ENCODE peak calls at places on chromosomes 11 and 22, in six cellular contexts. W is hippocampal formation; Y is thoracic aorta; I is astrocyte of the cerebellum; D is activated CD4-positive, alpha-beta T cell treated with anti-CD3 and anti-CD28 coated beads for 48 hours; A is NCI-H1105. M is an unnamed sample.

GRCh38 chr22:38754247-38755154 is 1.3 kb downstream of the SUN2 start:
- DNase-seq in W (peak), D (peak), A (peak), Y (peak), I (peak), M (peak)

GRCh38 chr11:742156-742546 is 5.1 kb upstream of the TALDO1 start:
- DNase-seq in W (no peak), Y (no peak), I (no peak), D (no peak), A (no peak), M (no peak)

GRCh38 chr22:42300286-42301071 is 30.0 kb upstream of the TCF20 start:
- DNase-seq in D (peak), W (no peak), I (no peak), A (no peak), Y (no peak), M (no peak)

GRCh38 chr11:77101043-77101537 is 1.6 kb upstream of the OMP start:
- DNase-seq in D (peak), Y (no peak), I (no peak), A (no peak), W (no peak), M (no peak)

GRCh38 chr11:128235958-128236357 is 351.4 kb downstream of the ETS1 start:
- DNase-seq in I (no peak), W (no peak), D (no peak), Y (no peak), A (peak), M (no peak)

GRCh38 chr11:86918943-86919342 is 36.3 kb downstream of the FZD4 start:
- DNase-seq in D (no peak), A (no peak), W (no peak), I (peak), Y (no peak), M (no peak)

GRCh38 chr22:49928185-49928495 is 9.7 kb downstream of the CRELD2 start:
- DNase-seq in A (no peak), I (no peak), W (no peak), Y (no peak), D (no peak), M (no peak)

GRCh38 chr11:33891714-33892327 is at the start of gene LMO2:
- DNase-seq in W (no peak), D (no peak), Y (no peak), I (no peak), A (peak), M (no peak)

GRCh38 chr11:87281496-87281895 is 243.8 kb downstream of the TMEM135 start:
- DNase-seq in W (peak), A (no peak), D (no peak), I (peak), Y (no peak), M (no peak)

GRCh38 chr11:65301491-65302329 is 13.0 kb upstream of the CDC42EP2 start:
- DNase-seq in D (no peak), W (peak), I (no peak), Y (no peak), A (no peak), M (no peak)

GRCh38 chr11:85939099-85940015 is 84.2 kb downstream of the CCDC83 start:
- DNase-seq in D (no peak), Y (no peak), W (no peak), A (no peak), I (no peak), M (no peak)

GRCh38 chr22:21947040-21948014 is 5.3 kb downstream of the PPM1F start:
- DNase-seq in I (peak), A (no peak), D (no peak), Y (no peak), W (no peak), M (no peak)

GRCh38 chr11:30984442-30984816 is 385.1 kb downstream of the DCDC1 start:
- DNase-seq in D (no peak), Y (no peak), W (no peak), I (peak), A (no peak), M (no peak)

GRCh38 chr11:126457817-126458216 is 102.3 kb downstream of the ST3GAL4 start:
- DNase-seq in D (no peak), A (no peak), W (no peak), I (no peak), Y (no peak), M (no peak)

GRCh38 chr22:40040927-40041326 is 46.2 kb downstream of the FAM83F start:
- DNase-seq in I (no peak), D (no peak), W (peak), A (peak), Y (no peak), M (peak)

GRCh38 chr11:127308291-127308690 is 307.7 kb upstream of the KIRREL3 start:
- DNase-seq in Y (no peak), I (no peak), W (peak), A (no peak), D (no peak), M (no peak)

GRCh38 chr11:62689421-62690183 is at the start of gene LRRN4CL:
- DNase-seq in D (no peak), A (no peak), Y (no peak), W (peak), I (peak), M (peak)

GRCh38 chr11:29773656-29774264 is 243.1 kb downstream of the KCNA4 start:
- DNase-seq in W (no peak), Y (no peak), D (no peak), I (peak), A (no peak), M (no peak)

GRCh38 chr11:19919050-19919561 is 206.5 kb downstream of the NAV2 start:
- DNase-seq in W (no peak), A (no peak), I (peak), Y (peak), D (no peak), M (no peak)